ENCODE peak calls at places on chromosomes 16 and 17, in four cellular contexts. One of them, this sample, is unnamed.

GRCh38 chr17:39800540-39800939 is 62.8 kb downstream of the GRB7 start:
- DNase-seq in cardiac muscle cell: no peak
- DNase-seq in GM23338: peak
- DNase-seq in fibroblast of the aortic adventitia: no peak
- DNase-seq in this sample: peak

GRCh38 chr16:24851700-24852099 is 5.9 kb downstream of the SLC5A11 start:
- DNase-seq in fibroblast of the aortic adventitia: peak
- DNase-seq in GM23338: no peak
- DNase-seq in cardiac muscle cell: no peak
- DNase-seq in this sample: no peak

GRCh38 chr17:9905902-9906301 is 831 bp upstream of the RCVRN start:
- DNase-seq in GM23338: peak
- DNase-seq in fibroblast of the aortic adventitia: no peak
- DNase-seq in cardiac muscle cell: peak
- DNase-seq in this sample: peak

GRCh38 chr17:31564883-31565297 is 173.4 kb downstream of the RAB11FIP4 start:
- DNase-seq in cardiac muscle cell: no peak
- DNase-seq in fibroblast of the aortic adventitia: no peak
- DNase-seq in GM23338: peak
- DNase-seq in this sample: no peak

GRCh38 chr17:9971991-9972390 is 66.9 kb upstream of the RCVRN start:
- DNase-seq in GM23338: no peak
- DNase-seq in fibroblast of the aortic adventitia: peak
- DNase-seq in cardiac muscle cell: peak
- DNase-seq in this sample: no peak

GRCh38 chr16:88423448-88423850 is 29.6 kb upstream of the ZFPM1 start:
- DNase-seq in cardiac muscle cell: no peak
- DNase-seq in fibroblast of the aortic adventitia: no peak
- DNase-seq in GM23338: no peak
- DNase-seq in this sample: no peak

GRCh38 chr16:78778724-78779004 is 679.2 kb downstream of the WWOX start:
- DNase-seq in cardiac muscle cell: no peak
- DNase-seq in GM23338: no peak
- DNase-seq in fibroblast of the aortic adventitia: no peak
- DNase-seq in this sample: no peak

GRCh38 chr17:71117461-71117860 is 948.1 kb downstream of the KCNJ2 start:
- DNase-seq in fibroblast of the aortic adventitia: no peak
- DNase-seq in cardiac muscle cell: no peak
- DNase-seq in GM23338: no peak
- DNase-seq in this sample: no peak

GRCh38 chr17:8744086-8744781 is 402 bp downstream of the CCDC42 start:
- DNase-seq in fibroblast of the aortic adventitia: no peak
- DNase-seq in cardiac muscle cell: no peak
- DNase-seq in GM23338: no peak
- DNase-seq in this sample: no peak

GRCh38 chr17:55420776-55421178 is 858 bp downstream of the MMD start:
- DNase-seq in cardiac muscle cell: peak
- DNase-seq in GM23338: peak
- DNase-seq in fibroblast of the aortic adventitia: no peak
- DNase-seq in this sample: peak

DNA sequence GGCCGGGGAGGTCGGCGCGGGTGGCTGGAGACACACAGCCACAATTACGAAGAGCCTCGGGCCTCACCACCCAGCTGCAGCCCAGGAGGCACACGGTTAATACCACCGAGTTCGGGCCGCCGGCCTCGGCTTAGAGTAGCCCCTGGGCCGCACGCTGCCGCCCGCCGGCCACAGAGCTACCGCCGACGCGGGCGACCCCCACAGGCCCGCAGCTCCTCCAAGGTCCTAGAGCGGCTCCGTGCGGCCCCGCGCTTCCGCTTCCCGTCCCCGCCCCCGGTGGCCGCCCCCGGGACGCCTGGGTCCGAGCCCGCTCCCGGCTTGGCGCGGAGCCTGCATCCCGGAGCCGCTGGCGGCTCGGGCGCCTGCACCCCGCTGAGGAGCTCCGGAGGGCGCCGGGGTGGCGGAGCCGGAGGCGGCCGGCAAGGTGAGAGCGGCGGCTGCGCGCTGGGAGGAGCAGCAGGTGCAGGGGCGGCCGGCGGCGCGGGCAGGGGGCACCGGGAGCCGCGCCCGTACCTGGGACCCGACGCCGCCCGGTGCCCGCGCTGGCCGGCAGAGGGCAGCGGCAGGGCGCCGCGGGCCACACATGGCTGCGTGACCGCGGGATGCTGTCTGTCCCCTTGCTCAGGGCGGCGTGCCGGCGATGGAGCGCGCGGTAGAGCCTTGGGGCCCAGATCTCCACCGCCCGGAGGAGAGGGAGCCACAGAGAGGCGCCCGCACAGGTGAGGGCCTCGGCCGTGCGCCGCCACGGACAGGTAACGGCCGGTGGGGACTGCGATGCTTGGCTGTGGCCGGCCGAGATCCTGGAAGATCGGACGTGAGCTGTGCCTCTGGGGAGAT is at the start of gene ZNF48:
- DNase-seq in fibroblast of the aortic adventitia: peak
- DNase-seq in GM23338: peak
- DNase-seq in cardiac muscle cell: peak
- DNase-seq in this sample: peak
- TF ChIP-seq CTCF in fibroblast of the aortic adventitia: peak
- TF ChIP-seq CTCF in GM23338: peak
- TF ChIP-seq CTCF in cardiac muscle cell: no peak
- TF ChIP-seq CTCF in this sample: peak

DNA sequence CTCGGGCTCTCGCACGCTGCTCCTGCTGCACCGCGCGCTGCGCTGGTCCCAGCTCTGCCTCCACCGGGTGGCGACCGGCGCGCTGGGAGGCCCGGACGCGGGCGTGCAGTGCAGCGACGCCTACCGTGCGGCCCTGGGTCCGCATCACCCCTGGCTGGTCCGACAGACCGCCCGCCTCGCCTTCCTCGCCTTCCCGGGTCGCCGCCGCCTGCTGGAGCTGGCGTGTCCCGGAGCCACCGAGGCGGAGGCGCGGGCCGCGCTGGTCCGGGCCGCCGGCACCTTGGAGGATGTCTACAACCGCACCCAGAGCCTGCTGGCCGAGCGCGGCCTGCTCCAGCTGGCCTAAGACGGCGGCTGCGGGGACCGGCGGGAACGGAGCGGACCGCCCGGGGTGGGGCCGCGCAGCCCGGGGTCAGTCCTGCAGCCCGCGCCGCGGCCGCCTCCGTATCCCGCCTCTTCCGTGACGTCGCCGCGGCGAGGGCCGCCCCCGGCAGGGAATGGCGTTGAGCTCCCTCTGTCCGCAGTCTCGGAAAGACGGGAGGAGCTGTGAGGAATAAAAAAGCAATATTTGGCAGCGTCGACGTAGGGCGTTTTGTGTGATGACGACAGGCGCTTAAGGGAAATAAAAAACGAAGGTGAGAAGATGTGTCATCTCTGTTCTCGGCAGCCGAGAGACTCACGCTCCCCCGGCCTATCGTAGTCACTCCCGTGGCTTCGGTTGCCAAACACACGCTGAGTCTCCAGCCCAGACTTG is 1.4 kb downstream of the GLTPD2 start:
- DNase-seq in cardiac muscle cell: peak
- DNase-seq in fibroblast of the aortic adventitia: peak
- DNase-seq in GM23338: peak
- DNase-seq in this sample: peak
- TF ChIP-seq CTCF in cardiac muscle cell: peak
- TF ChIP-seq CTCF in fibroblast of the aortic adventitia: peak
- TF ChIP-seq CTCF in GM23338: peak
- TF ChIP-seq CTCF in this sample: peak

DNA sequence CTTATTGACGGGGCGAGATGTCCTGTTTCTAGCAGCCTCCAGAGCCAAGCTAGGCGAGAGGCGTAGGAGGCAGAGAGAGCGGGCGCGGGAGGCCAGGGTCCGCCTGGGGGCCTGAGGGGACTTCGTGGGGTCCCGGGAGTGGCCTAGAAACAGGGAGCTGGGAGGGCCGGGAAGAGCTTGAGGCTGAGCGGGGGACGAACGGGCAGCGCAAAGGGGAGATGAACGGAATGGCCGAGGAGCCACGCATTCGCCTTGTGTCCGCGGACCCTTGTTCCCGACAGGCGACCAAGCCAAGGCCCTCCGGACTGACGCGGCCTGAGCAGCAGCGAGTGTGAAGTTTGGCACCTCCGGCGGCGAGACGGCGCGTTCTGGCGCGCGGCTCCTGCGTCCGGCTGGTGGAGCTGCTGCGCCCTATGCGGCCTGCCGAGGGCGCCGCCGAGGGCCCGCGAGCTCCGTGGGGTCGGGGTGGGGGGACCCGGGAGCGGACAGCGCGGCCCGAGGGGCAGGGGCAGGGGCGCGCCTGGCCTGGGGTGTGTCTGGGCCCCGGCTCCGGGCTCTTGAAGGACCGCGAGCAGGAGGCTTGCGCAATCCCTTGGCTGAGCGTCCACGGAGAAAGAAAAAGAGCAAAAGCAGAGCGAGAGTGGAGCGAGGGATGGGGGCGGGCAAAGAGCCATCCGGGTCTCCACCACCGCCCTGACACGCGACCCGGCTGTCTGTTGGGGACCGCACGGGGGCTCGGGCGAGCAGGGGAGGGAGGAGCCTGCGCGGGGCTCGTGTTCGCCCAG is 1.2 kb upstream of the CBX4 start:
- DNase-seq in fibroblast of the aortic adventitia: peak
- DNase-seq in cardiac muscle cell: peak
- DNase-seq in GM23338: peak
- DNase-seq in this sample: no peak
- TF ChIP-seq CTCF in fibroblast of the aortic adventitia: no peak
- TF ChIP-seq CTCF in cardiac muscle cell: no peak
- TF ChIP-seq CTCF in GM23338: peak
- TF ChIP-seq CTCF in this sample: peak

GRCh38 chr16:50326835-50327465 is 41.8 kb downstream of the BRD7 start:
- DNase-seq in fibroblast of the aortic adventitia: peak
- DNase-seq in cardiac muscle cell: peak
- DNase-seq in GM23338: peak
- DNase-seq in this sample: peak
- TF ChIP-seq CTCF in fibroblast of the aortic adventitia: peak
- TF ChIP-seq CTCF in cardiac muscle cell: peak
- TF ChIP-seq CTCF in GM23338: peak
- TF ChIP-seq CTCF in this sample: peak

GRCh38 chr17:75064867-75065561 is 18.0 kb downstream of the KCTD2 start:
- DNase-seq in fibroblast of the aortic adventitia: no peak
- DNase-seq in GM23338: peak
- DNase-seq in cardiac muscle cell: no peak
- DNase-seq in this sample: no peak
- TF ChIP-seq CTCF in fibroblast of the aortic adventitia: no peak
- TF ChIP-seq CTCF in GM23338: peak
- TF ChIP-seq CTCF in cardiac muscle cell: no peak
- TF ChIP-seq CTCF in this sample: no peak

DNA sequence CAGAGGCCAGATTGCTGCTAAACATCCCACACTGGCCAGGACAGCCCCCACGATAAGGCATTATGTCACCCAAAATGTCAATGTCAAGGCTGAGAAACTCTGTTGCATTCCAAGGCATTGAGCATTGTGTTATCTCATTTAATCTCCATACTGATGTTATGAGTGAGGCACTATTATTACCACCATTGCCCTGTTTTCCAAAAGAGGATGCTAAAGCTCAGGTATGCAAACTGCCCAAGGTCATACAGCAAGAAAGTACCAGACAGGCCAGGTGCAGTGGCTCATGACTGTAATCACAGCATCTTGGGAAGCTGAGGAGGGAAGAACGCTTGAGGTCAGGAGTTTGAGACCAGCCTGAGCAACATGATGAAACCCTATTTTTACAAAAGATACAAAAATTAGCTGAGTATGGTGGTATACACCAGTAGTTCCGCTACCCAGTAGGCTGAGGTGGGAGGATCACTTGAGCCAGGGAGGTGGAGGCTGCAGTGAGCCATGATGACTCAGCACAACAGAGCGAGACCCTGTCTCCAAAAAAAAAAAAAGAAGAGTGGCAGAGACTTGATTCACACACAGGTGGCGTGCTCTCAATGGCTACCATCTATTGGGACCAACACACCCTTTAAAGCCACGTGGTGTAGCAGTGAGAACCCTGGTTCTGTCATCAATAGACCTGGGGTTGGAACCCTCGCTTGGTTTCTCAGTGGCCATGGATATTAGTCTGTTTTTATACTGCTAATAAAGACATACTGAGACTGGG is 58.8 kb upstream of the GRIN2A start:
- DNase-seq in fibroblast of the aortic adventitia: no peak
- DNase-seq in cardiac muscle cell: no peak
- DNase-seq in GM23338: no peak
- DNase-seq in this sample: no peak
- TF ChIP-seq CTCF in fibroblast of the aortic adventitia: no peak
- TF ChIP-seq CTCF in cardiac muscle cell: no peak
- TF ChIP-seq CTCF in GM23338: peak
- TF ChIP-seq CTCF in this sample: no peak